ENCODE peak calls at places on chromosome X, in nine cellular contexts. One of them, this sample, is unnamed.

GRCh38 chrX:2784026-2784425 is 32.2 kb downstream of the XG start:
- DNase-seq in lower lobe of right lung: no peak
- DNase-seq in AG09319: no peak
- DNase-seq in osteocyte: no peak
- DNase-seq in body of pancreas: no peak
- DNase-seq in GM20000: no peak
- DNase-seq in HFFc6: no peak
- DNase-seq in retinal pigment epithelial cell: no peak
- DNase-seq in heart right ventricle: no peak
- DNase-seq in this sample: no peak

GRCh38 chrX:9876205-9876604 is 90.0 kb downstream of the SHROOM2 start:
- DNase-seq in lower lobe of right lung: no peak
- DNase-seq in AG09319: no peak
- DNase-seq in osteocyte: no peak
- DNase-seq in body of pancreas: no peak
- DNase-seq in GM20000: no peak
- DNase-seq in HFFc6: no peak
- DNase-seq in retinal pigment epithelial cell: no peak
- DNase-seq in heart right ventricle: no peak
- DNase-seq in this sample: no peak

GRCh38 chrX:49273181-49273727 is 3.7 kb downstream of the PPP1R3F start:
- DNase-seq in lower lobe of right lung: no peak
- DNase-seq in AG09319: no peak
- DNase-seq in osteocyte: no peak
- DNase-seq in body of pancreas: no peak
- DNase-seq in GM20000: no peak
- DNase-seq in HFFc6: no peak
- DNase-seq in retinal pigment epithelial cell: no peak
- DNase-seq in heart right ventricle: no peak
- DNase-seq in this sample: no peak

GRCh38 chrX:132219343-132219768 is at the start of gene RAP2C:
- DNase-seq in lower lobe of right lung: peak
- DNase-seq in AG09319: no peak
- DNase-seq in osteocyte: peak
- DNase-seq in body of pancreas: peak
- DNase-seq in GM20000: peak
- DNase-seq in HFFc6: peak
- DNase-seq in retinal pigment epithelial cell: no peak
- DNase-seq in heart right ventricle: peak
- DNase-seq in this sample: peak

GRCh38 chrX:85052636-85053343 is 49.1 kb downstream of the APOOL start:
- DNase-seq in lower lobe of right lung: no peak
- DNase-seq in AG09319: peak
- DNase-seq in osteocyte: no peak
- DNase-seq in body of pancreas: no peak
- DNase-seq in GM20000: no peak
- DNase-seq in HFFc6: peak
- DNase-seq in retinal pigment epithelial cell: peak
- DNase-seq in heart right ventricle: no peak
- DNase-seq in this sample: no peak

GRCh38 chrX:55161581-55161980 is 58.6 kb upstream of the PAGE5 start:
- DNase-seq in lower lobe of right lung: no peak
- DNase-seq in AG09319: no peak
- DNase-seq in osteocyte: no peak
- DNase-seq in body of pancreas: no peak
- DNase-seq in GM20000: no peak
- DNase-seq in HFFc6: no peak
- DNase-seq in retinal pigment epithelial cell: no peak
- DNase-seq in heart right ventricle: no peak
- DNase-seq in this sample: no peak

GRCh38 chrX:98452456-98452855 is 1568.7 kb downstream of the RPA4 start:
- DNase-seq in lower lobe of right lung: no peak
- DNase-seq in AG09319: no peak
- DNase-seq in osteocyte: no peak
- DNase-seq in body of pancreas: no peak
- DNase-seq in GM20000: no peak
- DNase-seq in HFFc6: no peak
- DNase-seq in retinal pigment epithelial cell: no peak
- DNase-seq in heart right ventricle: no peak
- DNase-seq in this sample: no peak

GRCh38 chrX:86370927-86371326 is 222.7 kb downstream of the DACH2 start:
- DNase-seq in lower lobe of right lung: no peak
- DNase-seq in AG09319: no peak
- DNase-seq in osteocyte: no peak
- DNase-seq in body of pancreas: no peak
- DNase-seq in GM20000: no peak
- DNase-seq in HFFc6: no peak
- DNase-seq in retinal pigment epithelial cell: no peak
- DNase-seq in heart right ventricle: no peak
- DNase-seq in this sample: no peak

GRCh38 chrX:8897259-8897658 is 96.1 kb upstream of the FAM9A start:
- DNase-seq in lower lobe of right lung: no peak
- DNase-seq in AG09319: no peak
- DNase-seq in osteocyte: no peak
- DNase-seq in body of pancreas: no peak
- DNase-seq in GM20000: no peak
- DNase-seq in HFFc6: no peak
- DNase-seq in retinal pigment epithelial cell: no peak
- DNase-seq in heart right ventricle: no peak
- DNase-seq in this sample: no peak

DNA sequence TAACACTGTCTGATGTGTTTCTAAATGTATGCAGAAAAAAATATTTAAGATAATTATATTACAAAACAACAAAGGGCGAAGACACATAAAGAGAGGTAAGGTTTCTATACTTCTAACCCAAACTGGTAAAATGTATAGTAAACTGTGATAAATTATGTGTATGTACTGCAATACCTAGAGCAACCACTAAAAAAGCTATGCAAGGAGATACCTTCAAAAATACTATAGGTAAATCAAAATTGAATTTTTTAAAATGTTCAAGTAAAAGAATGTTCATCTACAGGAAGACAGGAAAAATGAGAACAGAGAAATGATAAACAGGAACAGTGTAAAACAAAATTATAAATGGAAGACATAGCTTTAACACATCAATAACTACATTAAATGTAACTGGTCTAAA is 27.3 kb upstream of the RAI2 start:
- DNase-seq in lower lobe of right lung: no peak
- DNase-seq in AG09319: no peak
- DNase-seq in osteocyte: no peak
- DNase-seq in body of pancreas: no peak
- DNase-seq in GM20000: no peak
- DNase-seq in HFFc6: no peak
- DNase-seq in retinal pigment epithelial cell: no peak
- DNase-seq in heart right ventricle: no peak
- DNase-seq in this sample: no peak
- TF ChIP-seq CTCF in lower lobe of right lung: no peak
- TF ChIP-seq CTCF in AG09319: no peak
- TF ChIP-seq CTCF in osteocyte: no peak
- TF ChIP-seq CTCF in body of pancreas: no peak
- TF ChIP-seq CTCF in GM20000: no peak
- TF ChIP-seq CTCF in HFFc6: peak
- TF ChIP-seq CTCF in retinal pigment epithelial cell: no peak
- TF ChIP-seq CTCF in heart right ventricle: no peak
- TF ChIP-seq CTCF in this sample: peak

GRCh38 chrX:19869195-19869594 is 18.2 kb downstream of the SH3KBP1 start:
- DNase-seq in lower lobe of right lung: no peak
- DNase-seq in AG09319: no peak
- DNase-seq in osteocyte: no peak
- DNase-seq in body of pancreas: no peak
- DNase-seq in GM20000: no peak
- DNase-seq in HFFc6: no peak
- DNase-seq in retinal pigment epithelial cell: no peak
- DNase-seq in heart right ventricle: no peak
- DNase-seq in this sample: no peak

GRCh38 chrX:19867411-19867732 is 20.0 kb downstream of the SH3KBP1 start:
- DNase-seq in lower lobe of right lung: no peak
- DNase-seq in AG09319: no peak
- DNase-seq in osteocyte: no peak
- DNase-seq in body of pancreas: no peak
- DNase-seq in GM20000: no peak
- DNase-seq in HFFc6: no peak
- DNase-seq in retinal pigment epithelial cell: no peak
- DNase-seq in heart right ventricle: no peak
- DNase-seq in this sample: no peak

GRCh38 chrX:19870206-19870605 is 17.2 kb downstream of the SH3KBP1 start:
- DNase-seq in lower lobe of right lung: no peak
- DNase-seq in AG09319: no peak
- DNase-seq in osteocyte: no peak
- DNase-seq in body of pancreas: no peak
- DNase-seq in GM20000: no peak
- DNase-seq in HFFc6: no peak
- DNase-seq in retinal pigment epithelial cell: no peak
- DNase-seq in heart right ventricle: no peak
- DNase-seq in this sample: no peak

GRCh38 chrX:19867938-19868337 is 19.5 kb downstream of the SH3KBP1 start:
- DNase-seq in lower lobe of right lung: no peak
- DNase-seq in AG09319: no peak
- DNase-seq in osteocyte: no peak
- DNase-seq in body of pancreas: no peak
- DNase-seq in GM20000: no peak
- DNase-seq in HFFc6: no peak
- DNase-seq in retinal pigment epithelial cell: no peak
- DNase-seq in heart right ventricle: no peak
- DNase-seq in this sample: no peak

DNA sequence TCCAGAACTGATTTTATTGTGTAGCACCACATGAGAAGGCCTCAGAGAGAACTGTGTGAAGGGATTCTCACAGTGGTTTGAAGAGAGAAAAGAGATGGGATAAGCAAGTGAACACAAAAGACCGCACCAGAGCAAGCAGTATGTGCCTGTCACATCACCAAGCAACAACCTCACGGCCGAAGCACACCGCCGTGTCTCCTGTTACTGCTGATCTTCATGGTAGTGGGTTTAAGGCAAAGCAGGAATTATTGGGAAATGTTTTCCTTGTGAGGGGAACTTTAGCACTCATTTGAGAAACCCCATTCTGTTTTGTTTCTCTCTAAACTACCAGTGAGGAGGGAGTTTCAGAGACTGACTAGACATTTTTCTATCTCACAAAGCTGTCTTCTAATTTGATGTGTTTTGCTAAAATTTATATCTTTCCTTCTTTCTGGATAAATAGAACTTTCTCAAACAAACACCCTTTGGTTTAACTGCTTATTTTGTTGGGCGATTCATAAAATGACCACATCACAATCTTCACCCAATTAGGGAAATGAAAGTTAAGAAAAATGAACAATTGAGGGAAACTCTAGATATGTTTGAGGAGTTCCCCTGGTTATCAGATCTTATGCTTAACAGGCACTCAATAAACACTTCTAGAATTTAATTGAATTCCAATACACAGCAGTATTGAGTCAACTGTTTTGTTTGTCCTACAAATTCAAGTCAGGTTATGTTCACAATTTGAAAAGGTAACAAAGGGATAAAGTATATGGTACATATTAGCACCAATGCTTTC is 16.5 kb downstream of the SH3KBP1 start:
- DNase-seq in lower lobe of right lung: no peak
- DNase-seq in AG09319: no peak
- DNase-seq in osteocyte: no peak
- DNase-seq in body of pancreas: no peak
- DNase-seq in GM20000: no peak
- DNase-seq in HFFc6: no peak
- DNase-seq in retinal pigment epithelial cell: no peak
- DNase-seq in heart right ventricle: no peak
- DNase-seq in this sample: no peak
- TF ChIP-seq CTCF in lower lobe of right lung: no peak
- TF ChIP-seq CTCF in AG09319: no peak
- TF ChIP-seq CTCF in osteocyte: no peak
- TF ChIP-seq CTCF in body of pancreas: no peak
- TF ChIP-seq CTCF in GM20000: no peak
- TF ChIP-seq CTCF in HFFc6: no peak
- TF ChIP-seq CTCF in retinal pigment epithelial cell: no peak
- TF ChIP-seq CTCF in heart right ventricle: no peak
- TF ChIP-seq CTCF in this sample: no peak

GRCh38 chrX:135629342-135629741 is 84.1 kb upstream of the CT45A1 start:
- DNase-seq in lower lobe of right lung: no peak
- DNase-seq in AG09319: no peak
- DNase-seq in osteocyte: no peak
- DNase-seq in body of pancreas: no peak
- DNase-seq in GM20000: no peak
- DNase-seq in HFFc6: no peak
- DNase-seq in retinal pigment epithelial cell: no peak
- DNase-seq in heart right ventricle: no peak
- DNase-seq in this sample: no peak

DNA sequence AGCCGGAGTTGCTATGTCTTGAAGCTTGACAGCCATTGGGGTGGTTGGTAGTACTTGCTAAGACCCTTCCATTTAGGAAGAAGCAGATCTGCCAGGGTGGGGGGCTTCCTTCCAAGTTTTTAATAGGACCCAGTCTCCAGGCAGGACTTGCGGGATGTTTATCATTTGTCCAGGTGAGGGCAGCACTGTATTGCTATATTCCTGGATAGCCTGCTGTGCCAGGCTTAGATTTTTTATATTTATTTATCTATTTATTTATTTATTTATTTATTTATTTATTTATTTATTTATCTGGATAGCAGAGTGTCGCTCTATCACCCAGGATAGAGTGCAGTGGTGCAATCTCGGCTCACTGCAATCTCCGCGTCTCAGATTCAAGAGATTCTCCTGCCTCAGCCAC is 87.4 kb upstream of the CT45A1 start:
- DNase-seq in lower lobe of right lung: no peak
- DNase-seq in AG09319: no peak
- DNase-seq in osteocyte: no peak
- DNase-seq in body of pancreas: no peak
- DNase-seq in GM20000: no peak
- DNase-seq in HFFc6: peak
- DNase-seq in retinal pigment epithelial cell: no peak
- DNase-seq in heart right ventricle: no peak
- DNase-seq in this sample: no peak
- TF ChIP-seq CTCF in lower lobe of right lung: peak
- TF ChIP-seq CTCF in AG09319: no peak
- TF ChIP-seq CTCF in osteocyte: peak
- TF ChIP-seq CTCF in body of pancreas: no peak
- TF ChIP-seq CTCF in GM20000: no peak
- TF ChIP-seq CTCF in HFFc6: peak
- TF ChIP-seq CTCF in retinal pigment epithelial cell: no peak
- TF ChIP-seq CTCF in heart right ventricle: peak
- TF ChIP-seq CTCF in this sample: peak

DNA sequence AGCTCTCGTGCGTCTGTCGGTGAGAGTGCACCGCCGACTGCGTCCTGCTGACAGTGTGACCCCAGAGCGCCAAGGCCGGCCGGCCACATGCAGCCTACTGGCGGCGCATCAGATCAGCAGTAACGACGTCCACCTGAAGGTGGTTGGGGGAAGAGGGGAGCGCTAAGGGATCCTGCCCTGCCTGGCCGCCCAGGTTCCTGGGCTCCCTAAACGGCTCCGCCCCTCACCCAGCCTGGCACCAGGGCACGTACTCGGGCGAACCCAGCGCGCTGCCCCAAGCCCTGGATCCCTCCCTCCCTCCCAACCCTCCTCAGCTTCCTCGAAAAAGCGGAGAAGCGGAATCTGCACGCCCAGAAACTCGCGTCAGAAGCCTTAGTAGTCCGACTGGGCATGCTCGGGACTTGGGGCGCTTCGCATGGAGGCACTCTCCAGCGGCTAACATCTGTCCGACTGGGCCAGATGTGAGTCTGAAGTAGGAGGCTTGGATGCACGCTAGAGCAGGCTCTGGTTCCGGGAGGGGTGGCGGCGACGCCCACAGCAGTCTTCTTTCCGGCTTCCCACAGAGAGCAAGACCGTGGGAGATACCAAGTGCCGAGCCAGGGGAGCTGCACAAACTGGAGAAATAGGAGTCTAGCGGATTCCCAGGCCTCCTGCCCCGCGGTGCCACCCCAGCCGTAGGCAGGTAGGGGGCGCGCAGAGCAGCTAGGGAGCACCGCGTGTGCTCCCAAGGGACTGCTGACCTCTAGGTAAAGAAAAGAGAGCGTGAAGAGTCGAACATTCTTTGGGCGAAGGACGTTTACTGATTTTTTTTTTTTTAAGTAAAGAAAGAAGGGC is 114.4 kb upstream of the TEX13C start:
- DNase-seq in lower lobe of right lung: peak
- DNase-seq in AG09319: no peak
- DNase-seq in osteocyte: no peak
- DNase-seq in body of pancreas: peak
- DNase-seq in GM20000: no peak
- DNase-seq in HFFc6: no peak
- DNase-seq in retinal pigment epithelial cell: peak
- DNase-seq in heart right ventricle: peak
- DNase-seq in this sample: peak
- TF ChIP-seq CTCF in lower lobe of right lung: no peak
- TF ChIP-seq CTCF in AG09319: peak
- TF ChIP-seq CTCF in osteocyte: peak
- TF ChIP-seq CTCF in body of pancreas: peak
- TF ChIP-seq CTCF in GM20000: no peak
- TF ChIP-seq CTCF in HFFc6: no peak
- TF ChIP-seq CTCF in retinal pigment epithelial cell: peak
- TF ChIP-seq CTCF in heart right ventricle: no peak
- TF ChIP-seq CTCF in this sample: peak

This sample was measured in type B pancreatic cell.